ENCODE peak calls at places on chromosome 9, in nine cellular contexts. H is PC-3, L is IMR-90, C is AG04450, P is NB4, X is epithelial cell of esophagus, J is fibroblast of mammary gland, E is cardiac muscle cell, W is adrenal gland. Q is an unnamed sample.

GRCh38 chr9:129464972-129465833 is 155.7 kb downstream of the C9orf50 start:
- DNase-seq in H (no peak), L (peak), C (no peak), P (no peak), X (no peak), J (peak), E (peak), W (no peak), Q (no peak)

GRCh38 chr9:108889649-108890067 is 27.6 kb downstream of the ACTL7A start:
- DNase-seq in H (no peak), L (peak), C (no peak), P (peak), X (no peak), J (peak), E (peak), W (no peak), Q (no peak)

GRCh38 chr9:92635760-92636159 is 34.2 kb downstream of the IPPK start:
- DNase-seq in H (no peak), L (no peak), C (no peak), P (no peak), X (no peak), J (no peak), E (no peak), W (no peak), Q (no peak)

GRCh38 chr9:15510789-15511575 is at the start of gene PSIP1:
- DNase-seq in H (peak), L (peak), C (peak), P (peak), X (peak), J (peak), E (peak), W (peak), Q (no peak)

GRCh38 chr9:71519098-71519497 is 249.2 kb downstream of the CEMIP2 start:
- DNase-seq in H (no peak), L (no peak), C (no peak), P (no peak), X (no peak), J (no peak), E (no peak), W (no peak), Q (no peak)

GRCh38 chr9:28086881-28087280 is 513.6 kb upstream of the C9orf72 start:
- DNase-seq in H (no peak), L (no peak), C (no peak), P (no peak), X (peak), J (no peak), E (no peak), W (no peak), Q (no peak)

GRCh38 chr9:116112236-116112635 is 41.4 kb upstream of the PAPPA start:
- DNase-seq in H (peak), L (peak), C (no peak), P (no peak), X (peak), J (peak), E (peak), W (no peak), Q (no peak)

GRCh38 chr9:108258640-108259039 is 597.1 kb downstream of the ACTL7B start:
- DNase-seq in H (no peak), L (no peak), C (no peak), P (no peak), X (no peak), J (no peak), E (no peak), W (no peak), Q (no peak)

GRCh38 chr9:115739096-115739875 is 414.3 kb upstream of the PAPPA start:
- DNase-seq in H (no peak), L (no peak), C (no peak), P (no peak), X (peak), J (peak), E (peak), W (no peak), Q (no peak)

GRCh38 chr9:135775911-135776310 is 73.9 kb downstream of the KCNT1 start:
- DNase-seq in H (no peak), L (no peak), C (no peak), P (no peak), X (no peak), J (no peak), E (no peak), W (no peak), Q (no peak)

GRCh38 chr9:128244443-128245226 is 31.2 kb downstream of the GOLGA2 start:
- DNase-seq in H (no peak), L (peak), C (peak), P (peak), X (no peak), J (peak), E (peak), W (no peak), Q (no peak)

GRCh38 chr9:95078934-95079333 is 238.6 kb downstream of the FANCC start:
- DNase-seq in H (no peak), L (no peak), C (no peak), P (no peak), X (no peak), J (no peak), E (no peak), W (no peak), Q (no peak)

GRCh38 chr9:4741365-4742031 is 496 bp upstream of the AK3 start:
- DNase-seq in H (peak), L (no peak), C (no peak), P (no peak), X (peak), J (peak), E (peak), W (peak), Q (no peak)

GRCh38 chr9:114452219-114453169 is 52.8 kb downstream of the WHRN start:
- DNase-seq in H (no peak), L (no peak), C (no peak), P (no peak), X (peak), J (no peak), E (peak), W (peak), Q (no peak)

GRCh38 chr9:117278020-117278419 is 136.8 kb downstream of the ASTN2 start:
- DNase-seq in H (no peak), L (no peak), C (no peak), P (no peak), X (no peak), J (no peak), E (no peak), W (no peak), Q (no peak)

GRCh38 chr9:136244116-136244775 is 1.4 kb downstream of the QSOX2 start:
- DNase-seq in H (no peak), L (no peak), C (no peak), P (peak), X (no peak), J (no peak), E (no peak), W (no peak), Q (no peak)

GRCh38 chr9:71911908-71912325 is 478 bp downstream of the C9orf85 start:
- DNase-seq in H (no peak), L (peak), C (no peak), P (no peak), X (no peak), J (peak), E (peak), W (peak), Q (no peak)

GRCh38 chr9:108297025-108297424 is 558.8 kb downstream of the ACTL7B start:
- DNase-seq in H (no peak), L (peak), C (peak), P (peak), X (no peak), J (peak), E (peak), W (no peak), Q (no peak)

GRCh38 chr9:93686127-93686879 is 109.9 kb downstream of the PHF2 start:
- DNase-seq in H (no peak), L (no peak), C (no peak), P (no peak), X (no peak), J (no peak), E (no peak), W (no peak), Q (no peak)

GRCh38 chr9:93683331-93684134 is 107.1 kb downstream of the PHF2 start:
- DNase-seq in H (no peak), L (no peak), C (no peak), P (no peak), X (no peak), J (no peak), E (no peak), W (peak), Q (no peak)

GRCh38 chr9:93684161-93684765 is 107.9 kb downstream of the PHF2 start:
- DNase-seq in H (no peak), L (no peak), C (no peak), P (no peak), X (no peak), J (no peak), E (no peak), W (no peak), Q (no peak)

GRCh38 chr9:93686880-93687236 is 110.5 kb downstream of the PHF2 start:
- DNase-seq in H (no peak), L (no peak), C (no peak), P (no peak), X (no peak), J (no peak), E (no peak), W (no peak), Q (no peak)

DNA sequence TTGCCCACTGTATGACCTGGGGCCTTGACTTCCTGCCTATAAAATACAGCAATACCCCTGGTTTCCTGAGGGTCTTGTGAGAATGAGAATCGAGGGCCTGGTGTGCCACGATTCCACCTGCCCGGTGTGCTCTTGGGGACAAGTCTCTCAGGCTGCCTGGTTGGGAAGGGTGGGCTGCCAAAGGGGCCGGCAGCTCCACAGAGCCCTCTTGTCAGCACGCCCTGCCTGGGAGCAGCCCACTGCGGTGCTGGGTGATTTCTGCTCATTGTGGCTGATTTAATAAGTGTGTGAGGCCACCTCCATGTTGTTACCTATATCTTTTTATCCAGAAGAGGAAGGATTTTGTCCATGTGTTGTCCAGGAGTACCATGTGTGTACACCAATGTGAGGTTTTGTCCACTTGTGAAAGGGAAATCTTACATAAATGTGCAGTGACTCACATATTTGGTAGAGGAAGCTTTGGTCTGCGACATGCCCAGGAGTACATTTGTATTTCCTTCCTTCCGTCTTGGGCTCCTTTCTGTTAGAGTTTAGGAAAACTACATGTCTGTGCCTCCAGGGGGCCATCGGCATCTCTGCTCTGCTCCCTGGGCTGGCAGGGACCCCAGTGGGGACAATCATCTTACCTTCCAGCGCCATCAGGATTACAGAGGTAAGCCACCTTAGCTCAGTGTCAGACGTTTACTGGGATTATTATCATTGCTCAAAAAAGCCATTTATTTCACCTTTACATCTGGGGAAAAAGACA is 108.6 kb downstream of the PHF2 start:
- DNase-seq in H (peak), L (peak), C (no peak), P (peak), X (peak), J (no peak), E (peak), W (no peak), Q (no peak)
- TF ChIP-seq CTCF in H (peak), L (peak), C (peak), P (peak), X (no peak), J (peak), E (peak), W (no peak), Q (peak)

GRCh38 chr9:21557428-21557768 is 75.3 kb upstream of the IFNE start:
- DNase-seq in H (no peak), L (no peak), C (no peak), P (no peak), X (no peak), J (no peak), E (no peak), W (no peak), Q (no peak)
- H3K4me3 ChIP-seq in H (peak), L (peak), C (peak), P (no peak), X (peak), J (peak), E (no peak), W (no peak), Q (peak)

DNA sequence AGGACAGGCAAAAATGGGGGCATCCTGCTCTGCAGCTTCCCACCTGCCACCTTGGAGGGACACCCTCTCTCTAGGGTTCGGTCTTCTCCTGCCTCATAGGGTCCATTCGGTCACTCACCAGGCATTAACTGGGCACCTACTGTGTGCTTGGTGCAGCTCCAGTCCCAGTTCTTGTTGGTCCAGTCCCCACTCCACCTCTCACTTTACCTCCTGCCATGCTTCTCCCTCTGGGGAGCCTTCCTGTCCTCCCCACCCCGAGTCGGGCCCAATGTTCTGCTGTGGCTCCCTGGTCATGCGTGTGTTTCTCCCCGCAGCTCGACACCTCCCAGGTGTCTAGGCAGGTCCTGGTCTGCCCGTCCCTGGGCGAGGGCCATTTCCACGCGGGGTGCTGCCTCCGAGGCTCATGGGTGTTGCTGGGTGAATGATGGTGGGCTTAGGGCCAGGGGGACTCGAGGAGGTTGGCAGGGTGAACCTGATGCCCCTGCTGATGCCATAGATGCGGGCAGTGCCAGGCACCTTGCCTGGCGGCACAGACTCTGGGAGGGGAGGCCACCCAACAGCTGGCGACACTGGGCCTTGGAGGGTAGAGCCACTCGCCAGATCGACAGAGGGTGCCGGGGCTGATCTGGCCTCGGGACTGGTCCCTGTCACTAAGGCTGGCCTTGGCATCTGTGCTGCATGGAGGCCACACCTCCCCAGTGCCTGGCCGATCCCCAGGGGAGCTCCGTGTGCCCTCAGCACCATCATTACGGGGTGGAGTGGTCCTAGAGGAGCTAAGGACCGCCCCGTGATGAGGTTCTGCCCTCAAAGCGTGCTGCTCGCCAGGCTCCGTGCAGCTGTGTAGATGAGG is 66.0 kb upstream of the RNU6ATAC start:
- DNase-seq in H (no peak), L (no peak), C (no peak), P (no peak), X (no peak), J (no peak), E (no peak), W (no peak), Q (no peak)
- TF ChIP-seq CTCF in H (no peak), L (no peak), C (no peak), P (no peak), X (no peak), J (no peak), E (no peak), W (no peak), Q (no peak)

DNA sequence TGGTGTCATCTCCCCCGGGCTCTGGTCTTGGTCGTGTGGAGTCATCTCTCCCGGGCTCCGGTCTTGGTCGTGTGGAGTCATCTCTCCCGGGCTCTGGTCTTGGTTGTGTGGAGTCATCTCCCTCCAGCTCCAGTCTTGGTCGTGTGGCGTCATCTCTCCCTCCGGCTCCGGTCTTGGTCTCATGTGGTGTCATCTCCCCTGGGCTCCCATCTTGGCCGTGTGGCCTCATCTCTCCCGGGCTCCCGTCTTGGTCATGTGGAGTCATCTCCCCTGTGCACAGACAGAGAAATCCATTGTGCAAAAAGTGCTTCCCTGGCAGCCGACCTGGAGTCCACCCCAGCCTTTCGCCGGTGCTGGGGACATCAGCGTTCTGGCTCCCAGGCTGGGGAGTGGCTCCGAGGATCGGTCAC is 91.1 kb upstream of the CACNA1B start:
- DNase-seq in H (no peak), L (peak), C (no peak), P (no peak), X (no peak), J (peak), E (peak), W (no peak), Q (no peak)
- H3K4me3 ChIP-seq in H (no peak), L (no peak), C (no peak), P (no peak), X (no peak), J (no peak), E (no peak), W (no peak), Q (no peak)

GRCh38 chr9:101486693-101487442 is 46.8 kb upstream of the RNF20 start:
- DNase-seq in H (no peak), L (peak), C (no peak), P (no peak), X (peak), J (peak), E (peak), W (peak), Q (peak)
- TF ChIP-seq CTCF in H (no peak), L (peak), C (peak), P (no peak), X (no peak), J (peak), E (peak), W (no peak), Q (peak)

GRCh38 chr9:124045076-124045829 is 33.7 kb downstream of the LHX2 start:
- DNase-seq in H (no peak), L (peak), C (no peak), P (peak), X (peak), J (peak), E (peak), W (peak), Q (no peak)
- H3K4me3 ChIP-seq in H (peak), L (peak), C (peak), P (no peak), X (peak), J (peak), E (peak), W (peak), Q (peak)

Q was measured in epithelial cell of proximal tubule.